ENCODE peak calls at places on chromosomes 4 and X, in six cellular contexts. A, Y, W, P, K and I are unnamed samples.

GRCh38 chr4:145041378-145041777 is 56.6 kb downstream of the ANAPC10 start:
- DNase-seq in K (no peak), P (no peak), A (no peak), W (no peak), Y (no peak), I (no peak)

GRCh38 chrX:122703762-122704161 is 480.3 kb upstream of the GRIA3 start:
- DNase-seq in Y (peak), W (no peak), K (no peak), A (no peak), P (peak), I (no peak)

GRCh38 chr4:98447648-98448047 is 186.5 kb downstream of the RAP1GDS1 start:
- DNase-seq in W (no peak), K (peak), A (no peak), Y (no peak), P (no peak), I (no peak)

GRCh38 chrX:120205816-120206753 is 44.5 kb upstream of the ZBTB33 start:
- DNase-seq in K (no peak), Y (no peak), A (no peak), W (no peak), P (no peak), I (no peak)

GRCh38 chr4:169351860-169352259 is 81.1 kb upstream of the SH3RF1 start:
- DNase-seq in W (no peak), Y (no peak), A (no peak), K (no peak), P (peak), I (no peak)

GRCh38 chr4:98341309-98341708 is 80.1 kb downstream of the RAP1GDS1 start:
- DNase-seq in W (no peak), Y (peak), A (no peak), K (peak), P (peak), I (no peak)

GRCh38 chr4:7158991-7159390 is 33.3 kb upstream of the SORCS2 start:
- DNase-seq in K (no peak), Y (no peak), A (peak), P (no peak), W (no peak), I (no peak)

GRCh38 chrX:103629295-103630170 is 758 bp downstream of the TCEAL1 start:
- DNase-seq in K (peak), Y (peak), A (peak), P (peak), W (peak), I (no peak)

GRCh38 chr4:188960411-188961093 is 821.3 kb downstream of the TRIML1 start:
- DNase-seq in P (peak), W (no peak), K (no peak), A (no peak), Y (no peak), I (no peak)

GRCh38 chr4:182604161-182604591 is 313.0 kb downstream of the DCTD start:
- DNase-seq in P (peak), W (peak), Y (no peak), K (no peak), A (no peak), I (no peak)